ENCODE peak calls at places on chromosome 10, in seven cellular contexts. U, D, Q, B, M, A and J are unnamed samples.

GRCh38 chr10:9209105-9209798 is 1154.8 kb downstream of the GATA3 start:
- DNase-seq in U (peak; percentile 58), D (no peak), Q (peak; percentile 32), B (peak; percentile 77), M (peak; percentile 68), A (peak; percentile 66), J (peak; percentile 67)

GRCh38 chr10:85262992-85263391 is 934.6 kb downstream of the CCSER2 start:
- DNase-seq in U (no peak), D (no peak), Q (no peak), B (no peak), M (no peak), A (no peak), J (peak; percentile 6)

GRCh38 chr10:110946496-110946895 is 27.1 kb downstream of the SHOC2 start:
- DNase-seq in U (no peak), D (no peak), Q (no peak), B (no peak), M (no peak), A (no peak), J (peak; percentile 53)

GRCh38 chr10:104349623-104350142 is 4.0 kb upstream of the CFAP58 start:
- DNase-seq in U (peak; percentile 61), D (no peak), Q (no peak), B (peak; percentile 90), M (peak; percentile 79), A (peak; percentile 66), J (peak; percentile 97)

GRCh38 chr10:106728232-106728631 is 436.3 kb downstream of the SORCS1 start:
- DNase-seq in U (no peak), D (no peak), Q (no peak), B (no peak), M (no peak), A (no peak), J (no peak)

GRCh38 chr10:36254191-36254590 is 612.1 kb upstream of the FZD8 start:
- DNase-seq in U (peak; percentile 48), D (no peak), Q (no peak), B (peak; percentile 62), M (peak; percentile 76), A (peak; percentile 25), J (peak; percentile 65)

GRCh38 chr10:103859161-103860141 is 4.1 kb upstream of the SH3PXD2A start:
- DNase-seq in U (peak; percentile 66), D (no peak), Q (peak; percentile 77), B (peak; percentile 80), M (peak; percentile 75), A (peak; percentile 80), J (peak; percentile 73)

GRCh38 chr10:113385021-113385975 is 167.6 kb upstream of the HABP2 start:
- DNase-seq in U (peak; percentile 86), D (peak; percentile 56), Q (peak; percentile 82), B (peak; percentile 92), M (peak; percentile 87), A (peak; percentile 93), J (peak; percentile 82)

GRCh38 chr10:501596-501995 is 187.9 kb downstream of the DIP2C start:
- DNase-seq in U (no peak), D (no peak), Q (no peak), B (peak; percentile 23), M (peak; percentile 52), A (peak; percentile 42), J (peak; percentile 79)

GRCh38 chr10:17510242-17510908 is 56.0 kb upstream of the ST8SIA6 start:
- DNase-seq in U (no peak), D (no peak), Q (no peak), B (no peak), M (no peak), A (no peak), J (no peak)

GRCh38 chr10:114565066-114565465 is 93.0 kb downstream of the ABLIM1 start:
- DNase-seq in U (no peak), D (no peak), Q (no peak), B (no peak), M (peak; percentile 45), A (no peak), J (peak; percentile 33)

GRCh38 chr10:89262331-89263020 is 10.9 kb upstream of the LIPA start:
- DNase-seq in U (no peak), D (no peak), Q (no peak), B (no peak), M (no peak), A (no peak), J (peak; percentile 50)

GRCh38 chr10:112215342-112215774 is 31.8 kb upstream of the GPAM start:
- DNase-seq in U (no peak), D (no peak), Q (no peak), B (peak; percentile 10), M (peak; percentile 11), A (no peak), J (no peak)

GRCh38 chr10:86899670-86900276 is 57.6 kb downstream of the MMRN2 start:
- DNase-seq in U (peak; percentile 71), D (peak; percentile 15), Q (peak; percentile 75), B (peak; percentile 86), M (peak; percentile 79), A (peak; percentile 80), J (peak; percentile 73)

GRCh38 chr10:16470747-16471146 is 33.9 kb downstream of the PTER start:
- DNase-seq in U (peak; percentile 22), D (no peak), Q (no peak), B (no peak), M (no peak), A (no peak), J (no peak)

GRCh38 chr10:112375721-112376577 is 2.0 kb downstream of the ACSL5 start:
- DNase-seq in U (no peak), D (no peak), Q (no peak), B (peak; percentile 20), M (peak; percentile 40), A (peak; percentile 56), J (peak; percentile 18)

GRCh38 chr10:119896937-119897336 is 4.4 kb downstream of the SEC23IP start:
- DNase-seq in U (no peak), D (no peak), Q (no peak), B (peak; percentile 49), M (peak; percentile 50), A (peak; percentile 56), J (peak; percentile 30)

GRCh38 chr10:12961416-12961815 is 40.1 kb downstream of the CCDC3 start:
- DNase-seq in U (no peak), D (no peak), Q (no peak), B (no peak), M (no peak), A (no peak), J (no peak)

GRCh38 chr10:62278461-62278910 is 9.8 kb upstream of the RTKN2 start:
- DNase-seq in U (no peak), D (no peak), Q (no peak), B (peak; percentile 30), M (no peak), A (no peak), J (no peak)

GRCh38 chr10:6059506-6059905 is 2.7 kb downstream of the IL2RA start:
- DNase-seq in U (no peak), D (no peak), Q (no peak), B (no peak), M (no peak), A (no peak), J (no peak)

GRCh38 chr10:97823734-97824133 is 25.9 kb upstream of the GOLGA7B start:
- DNase-seq in U (no peak), D (no peak), Q (no peak), B (no peak), M (no peak), A (no peak), J (no peak)

GRCh38 chr10:28291881-28292297 is 11.0 kb downstream of the MPP7 start:
- DNase-seq in U (no peak), D (peak; percentile 41), Q (no peak), B (peak; percentile 48), M (peak; percentile 87), A (peak; percentile 61), J (peak; percentile 92)

GRCh38 chr10:122419890-122420623 is 34.4 kb upstream of the ARMS2 start:
- DNase-seq in U (no peak), D (peak; percentile 7), Q (no peak), B (peak; percentile 82), M (peak; percentile 96), A (peak; percentile 95), J (peak; percentile 36)

GRCh38 chr10:91340613-91341362 is 69.4 kb upstream of the HECTD2 start:
- DNase-seq in U (peak; percentile 41), D (no peak), Q (no peak), B (peak; percentile 77), M (peak; percentile 97), A (peak; percentile 58), J (peak; percentile 98)

GRCh38 chr10:61640876-61641275 is 21.9 kb upstream of the CABCOCO1 start:
- DNase-seq in U (no peak), D (no peak), Q (no peak), B (no peak), M (no peak), A (no peak), J (no peak)

GRCh38 chr10:132787253-132788179 is 1.6 kb upstream of the NKX6-2 start:
- DNase-seq in U (no peak), D (no peak), Q (peak; percentile 56), B (no peak), M (no peak), A (no peak), J (no peak)
- H3K4me3 ChIP-seq in U (no peak overlapping the region), D (peak overlapping the region; percentile 33), Q (peak overlapping the region; percentile 32), B (no peak overlapping the region), M (no peak overlapping the region), A (no peak overlapping the region), J (no peak overlapping the region)

DNA sequence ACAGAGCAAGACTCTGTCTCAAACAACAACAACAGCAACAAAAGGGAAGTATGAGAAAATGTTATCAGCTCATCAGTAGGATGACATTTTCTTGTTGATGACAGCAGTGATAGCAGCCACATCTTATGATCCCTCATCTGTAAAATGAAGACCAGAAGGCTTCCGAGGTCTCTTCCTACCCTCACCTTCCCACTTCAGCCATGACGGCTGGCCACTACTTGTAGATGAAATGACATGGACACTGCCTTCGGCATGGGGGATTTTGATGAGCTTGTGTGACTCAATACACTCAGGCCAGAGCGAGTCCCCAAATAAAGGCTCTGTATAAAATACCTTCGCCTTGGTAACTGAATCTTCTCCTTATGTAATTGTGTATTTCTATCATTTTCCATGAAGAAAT is 6.7 kb downstream of the ECHDC3 start:
- DNase-seq in U (no peak), D (no peak), Q (no peak), B (no peak), M (no peak), A (no peak), J (no peak)
- H3K4me3 ChIP-seq in U (no peak overlapping the region), D (no peak overlapping the region), Q (no peak overlapping the region), B (no peak overlapping the region), M (no peak overlapping the region), A (no peak overlapping the region), J (no peak overlapping the region)

GRCh38 chr10:31133251-31133627 is 101.6 kb upstream of the ZNF438 start:
- DNase-seq in U (no peak), D (no peak), Q (no peak), B (no peak), M (no peak), A (no peak), J (no peak)
- H3K4me3 ChIP-seq in U (no peak overlapping the region), D (peak overlapping the region; percentile 77), Q (peak overlapping the region; percentile 40), B (no peak overlapping the region), M (no peak overlapping the region), A (no peak overlapping the region), J (no peak overlapping the region)

GRCh38 chr10:30028452-30029045 is 30.8 kb downstream of the JCAD start:
- DNase-seq in U (no peak), D (no peak), Q (no peak), B (peak; percentile 21), M (no peak), A (no peak), J (no peak)

GRCh38 chr10:30028006-30028441 is 31.4 kb downstream of the JCAD start:
- DNase-seq in U (no peak), D (no peak), Q (no peak), B (peak; percentile 51), M (no peak), A (no peak), J (no peak)

GRCh38 chr10:30027057-30028005 is 32.1 kb downstream of the JCAD start:
- DNase-seq in U (no peak), D (no peak), Q (no peak), B (peak; percentile 18), M (no peak), A (no peak), J (no peak)

GRCh38 chr10:30026080-30026479 is 33.3 kb downstream of the JCAD start:
- DNase-seq in U (no peak), D (no peak), Q (no peak), B (no peak), M (no peak), A (no peak), J (no peak)

GRCh38 chr10:30026578-30026977 is 32.8 kb downstream of the JCAD start:
- DNase-seq in U (no peak), D (no peak), Q (no peak), B (no peak), M (no peak), A (no peak), J (no peak)
- H3K4me3 ChIP-seq in U (no peak overlapping the region), D (no peak overlapping the region), Q (no peak overlapping the region), B (no peak overlapping the region), M (no peak overlapping the region), A (no peak overlapping the region), J (no peak overlapping the region)